ENCODE peak calls at places on chromosomes 6 and 20, in ten cellular contexts. W, K, I, C, Y, J, V, X, L and T are unnamed samples.

GRCh38 chr20:34365765-34366213 is 2.7 kb downstream of the ITCH start:
- DNase-seq in I (no peak), Y (peak; percentile 83), J (no peak), W (no peak), V (no peak), C (no peak), L (no peak), X (no peak), K (no peak), T (no peak)

GRCh38 chr6:43308101-43308989 is at the start of gene CRIP3:
- DNase-seq in W (peak; percentile 66), C (peak; percentile 75), V (peak; percentile 31), Y (peak; percentile 56), X (peak; percentile 90), L (no peak), I (peak; percentile 63), J (no peak), K (peak; percentile 71), T (no peak)

GRCh38 chr6:156869986-156870398 is 92.8 kb downstream of the ARID1B start:
- DNase-seq in L (no peak), K (no peak), J (no peak), I (peak; percentile 19), V (no peak), Y (no peak), C (no peak), W (no peak), X (no peak), T (no peak)

GRCh38 chr20:32368930-32369329 is 10.8 kb downstream of the ASXL1 start:
- DNase-seq in L (peak; percentile 73), I (no peak), Y (peak; percentile 38), J (no peak), V (no peak), C (peak; percentile 33), X (no peak), W (no peak), K (no peak), T (no peak)

GRCh38 chr20:17992847-17993508 is 24.2 kb downstream of the MGME1 start:
- DNase-seq in I (no peak), V (peak; percentile 41), W (no peak), C (peak; percentile 48), X (no peak), J (no peak), Y (no peak), L (peak; percentile 27), K (no peak), T (no peak)

GRCh38 chr20:16123623-16124022 is 449.6 kb downstream of the KIF16B start:
- DNase-seq in L (no peak), C (no peak), V (peak; percentile 23), I (no peak), Y (no peak), X (no peak), J (no peak), W (no peak), K (no peak), T (no peak)

GRCh38 chr6:170075659-170076223 is 215.1 kb downstream of the DLL1 start:
- DNase-seq in I (no peak), J (no peak), X (no peak), K (peak; percentile 58), W (peak; percentile 45), L (no peak), C (no peak), V (no peak), Y (no peak), T (no peak)

GRCh38 chr20:8642247-8642646 is 426.6 kb upstream of the PLCB4 start:
- DNase-seq in W (no peak), C (no peak), X (no peak), V (peak; percentile 63), K (no peak), L (no peak), I (no peak), Y (no peak), J (no peak), T (no peak)

GRCh38 chr20:56454754-56455153 is 13.7 kb upstream of the RTF2 start:
- DNase-seq in I (no peak), V (no peak), C (no peak), X (no peak), Y (no peak), K (no peak), L (no peak), J (no peak), W (no peak), T (no peak)

GRCh38 chr20:48951041-48951440 is 29.5 kb downstream of the ARFGEF2 start:
- DNase-seq in K (no peak), W (no peak), L (no peak), I (no peak), Y (no peak), C (no peak), X (no peak), V (no peak), J (no peak), T (no peak)

GRCh38 chr20:48952656-48953055 is 31.1 kb downstream of the ARFGEF2 start:
- DNase-seq in I (no peak), J (no peak), L (no peak), V (no peak), X (no peak), Y (no peak), K (no peak), W (no peak), C (no peak), T (no peak)

GRCh38 chr20:48951646-48952045 is 30.1 kb downstream of the ARFGEF2 start:
- DNase-seq in V (no peak), Y (no peak), I (no peak), K (no peak), X (no peak), C (no peak), J (no peak), L (no peak), W (no peak), T (no peak)

GRCh38 chr20:48948612-48949011 is 27.1 kb downstream of the ARFGEF2 start:
- DNase-seq in Y (no peak), K (no peak), J (no peak), L (no peak), W (no peak), I (no peak), X (no peak), C (no peak), V (no peak), T (no peak)

DNA sequence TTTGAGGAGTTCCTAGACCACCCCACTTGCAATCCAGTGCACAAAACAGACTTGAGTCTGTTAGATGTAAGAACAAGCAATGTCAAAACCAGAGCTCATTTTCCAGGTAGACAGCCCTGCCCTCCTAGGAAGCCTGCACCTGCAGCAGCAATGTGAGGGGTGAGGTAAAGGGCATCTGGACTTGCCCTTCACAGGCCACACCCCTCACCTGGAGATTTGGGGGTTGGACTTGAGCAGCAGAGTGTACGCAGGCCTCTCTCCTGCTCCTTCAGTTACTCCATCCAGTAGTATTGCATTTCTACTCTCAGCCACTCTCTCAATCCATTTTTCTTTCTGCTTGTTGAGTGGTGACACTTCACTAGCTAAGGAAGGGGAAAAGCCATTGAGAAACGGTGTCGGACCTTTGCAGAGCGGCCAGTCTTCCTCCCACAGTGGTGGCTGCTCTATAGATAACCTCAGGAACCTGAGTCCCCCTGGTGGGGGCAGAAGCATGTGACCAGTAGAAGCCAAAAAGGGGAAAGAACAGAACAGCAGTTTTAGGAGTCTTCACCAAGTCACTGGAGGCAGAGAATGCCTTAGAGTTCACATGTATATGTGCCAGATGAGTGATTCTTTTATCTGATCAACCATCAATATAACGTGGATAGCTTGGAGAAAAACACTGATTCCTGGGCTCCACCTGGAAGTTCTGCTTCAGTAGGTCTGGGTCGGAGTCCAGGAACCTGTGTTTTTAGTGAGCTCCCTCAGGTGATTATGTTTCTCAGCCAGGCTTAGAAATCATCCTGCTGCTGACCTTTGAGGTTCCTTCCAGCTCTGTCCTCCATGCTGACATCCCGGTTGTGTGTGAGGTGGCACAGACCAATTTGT is 28.0 kb downstream of the ARFGEF2 start:
- DNase-seq in W (no peak), V (no peak), X (peak; percentile 37), J (no peak), I (no peak), Y (no peak), L (no peak), K (no peak), C (no peak), T (peak; percentile 33)
- TF ChIP-seq CTCF in W (no peak), V (peak; percentile 17), X (no peak), J (peak; percentile 34), I (peak; percentile 15), Y (peak; percentile 33), L (no peak), K (peak; percentile 53), C (peak; percentile 26), T (peak; percentile 24)

DNA sequence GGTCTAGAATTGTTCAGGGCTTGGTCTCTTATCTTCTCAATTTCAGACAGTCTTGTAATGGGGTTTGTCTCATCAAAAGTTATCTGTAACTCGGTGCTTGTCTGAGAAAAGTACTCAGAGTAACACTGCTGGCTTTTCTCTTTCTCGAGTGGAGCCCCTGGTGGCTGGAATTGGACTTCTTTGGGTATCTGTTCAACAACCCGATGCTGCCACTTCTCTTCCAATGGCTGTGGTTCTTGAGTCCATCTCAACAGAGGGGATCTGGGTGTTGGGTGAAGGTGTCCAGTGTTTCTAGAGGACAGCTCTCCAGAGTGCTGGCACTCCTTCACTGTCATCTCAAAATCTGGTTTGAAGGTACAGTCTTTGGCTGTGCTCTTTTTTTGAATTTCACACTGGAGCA is 24.6 kb downstream of the DST start:
- DNase-seq in I (no peak), C (no peak), Y (no peak), K (no peak), X (peak; percentile 17), L (no peak), W (no peak), J (no peak), V (no peak), T (no peak)
- TF ChIP-seq CTCF in I (no peak), C (peak; percentile 29), Y (peak; percentile 41), K (no peak), X (no peak), L (peak; percentile 14), W (no peak), J (peak; percentile 21), V (peak; percentile 42), T (peak; percentile 30)

GRCh38 chr6:158595223-158595622 is 35.3 kb downstream of the TMEM181 start:
- DNase-seq in X (no peak), K (no peak), J (no peak), L (no peak), C (peak; percentile 7), W (no peak), I (no peak), Y (peak; percentile 19), V (peak; percentile 15), T (peak; percentile 12)
- TF ChIP-seq CTCF in X (no peak), K (peak; percentile 57), J (peak; percentile 54), L (peak; percentile 35), C (peak; percentile 26), W (no peak), I (peak; percentile 13), Y (peak; percentile 69), V (peak; percentile 23), T (peak; percentile 40)

DNA sequence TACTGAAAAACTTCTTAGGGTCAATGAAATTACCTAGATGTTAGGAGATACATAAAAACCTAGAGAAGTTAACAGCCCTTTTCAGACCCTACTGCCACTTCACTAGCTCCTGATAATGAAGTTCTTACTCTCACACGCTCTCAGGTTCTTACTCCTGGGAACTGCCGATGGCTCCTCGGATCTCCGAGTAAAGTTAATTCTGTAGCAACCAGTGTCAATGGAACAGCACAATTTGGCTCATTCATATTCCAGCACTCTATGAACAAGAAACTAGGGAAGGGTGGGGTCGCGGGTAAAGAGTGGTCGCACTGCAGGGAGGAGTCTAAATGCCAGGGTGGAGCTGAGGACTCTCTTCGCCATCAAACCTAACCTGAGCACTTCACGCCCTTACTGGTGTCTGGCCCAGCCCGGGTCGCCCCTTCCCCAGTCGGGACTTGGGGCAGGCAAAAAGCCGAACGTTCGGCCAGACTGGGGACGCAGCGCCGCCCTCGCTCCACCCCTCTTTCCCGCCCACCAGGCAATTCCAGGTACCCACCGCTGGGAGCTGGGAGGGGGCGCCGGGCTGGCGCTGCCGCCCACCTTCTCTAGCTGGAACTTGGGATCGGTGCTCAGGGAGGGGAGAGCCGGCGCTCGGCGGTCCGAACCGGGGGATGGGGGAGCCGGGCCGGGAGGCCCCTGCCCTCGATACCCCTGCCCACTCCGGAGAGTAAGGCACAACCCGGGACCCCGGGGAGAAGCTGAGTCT is 744 bp downstream of the RAB23 start:
- DNase-seq in I (peak; percentile 77), W (peak; percentile 67), C (peak; percentile 80), J (peak; percentile 55), K (peak; percentile 73), X (peak; percentile 88), L (peak; percentile 45), V (peak; percentile 68), Y (peak; percentile 58), T (peak; percentile 76)
- TF ChIP-seq CTCF in I (peak; percentile 21), W (peak; percentile 29), C (peak; percentile 48), J (peak; percentile 60), K (peak; percentile 69), X (no peak), L (peak; percentile 30), V (peak; percentile 44), Y (peak; percentile 53), T (peak; percentile 14)